ENCODE peak calls at places on chromosome 5, in ten cellular contexts. One of them, this sample, is unnamed.

GRCh38 chr5:4230905-4231561 is 635.4 kb downstream of the IRX1 start:
- DNase-seq in small intestine: no peak
- DNase-seq in occipital lobe: peak; percentile 22
- DNase-seq in HFF-Myc: no peak
- DNase-seq in posterior cingulate gyrus: peak; percentile 93
- DNase-seq in lower lobe of right lung: no peak
- DNase-seq in RWPE1: no peak
- DNase-seq in stimulated activated CD4-positive, alpha-beta T cell treated with anti-CD3 and anti-CD28 coated beads, Interleukin-4, amount 100 ng/mL, for 1 hour: no peak
- DNase-seq in trophoblast cell: no peak
- DNase-seq in coronary artery: no peak
- DNase-seq in this sample: peak; percentile 55

GRCh38 chr5:158406884-158407790 is 548.2 kb upstream of the CLINT1 start:
- DNase-seq in small intestine: no peak
- DNase-seq in occipital lobe: no peak
- DNase-seq in HFF-Myc: no peak
- DNase-seq in posterior cingulate gyrus: no peak
- DNase-seq in lower lobe of right lung: no peak
- DNase-seq in RWPE1: peak; percentile 77
- DNase-seq in stimulated activated CD4-positive, alpha-beta T cell treated with anti-CD3 and anti-CD28 coated beads, Interleukin-4, amount 100 ng/mL, for 1 hour: no peak
- DNase-seq in trophoblast cell: no peak
- DNase-seq in coronary artery: no peak
- DNase-seq in this sample: no peak

GRCh38 chr5:56951131-56951945 is 585 bp downstream of the MIER3 start:
- DNase-seq in small intestine: peak; percentile 15
- DNase-seq in occipital lobe: peak; percentile 24
- DNase-seq in HFF-Myc: no peak
- DNase-seq in posterior cingulate gyrus: peak; percentile 79
- DNase-seq in lower lobe of right lung: peak; percentile 49
- DNase-seq in RWPE1: peak; percentile 51
- DNase-seq in stimulated activated CD4-positive, alpha-beta T cell treated with anti-CD3 and anti-CD28 coated beads, Interleukin-4, amount 100 ng/mL, for 1 hour: peak; percentile 32
- DNase-seq in trophoblast cell: peak; percentile 23
- DNase-seq in coronary artery: peak; percentile 74
- DNase-seq in this sample: peak; percentile 18

GRCh38 chr5:126746290-126746689 is 30.6 kb upstream of the LMNB1 start:
- DNase-seq in small intestine: no peak
- DNase-seq in occipital lobe: no peak
- DNase-seq in HFF-Myc: no peak
- DNase-seq in posterior cingulate gyrus: no peak
- DNase-seq in lower lobe of right lung: no peak
- DNase-seq in RWPE1: no peak
- DNase-seq in stimulated activated CD4-positive, alpha-beta T cell treated with anti-CD3 and anti-CD28 coated beads, Interleukin-4, amount 100 ng/mL, for 1 hour: no peak
- DNase-seq in trophoblast cell: no peak
- DNase-seq in coronary artery: no peak
- DNase-seq in this sample: no peak

GRCh38 chr5:92560698-92561361 is 1020.2 kb downstream of the NR2F1-AS1 start:
- DNase-seq in small intestine: no peak
- DNase-seq in occipital lobe: no peak
- DNase-seq in HFF-Myc: no peak
- DNase-seq in posterior cingulate gyrus: no peak
- DNase-seq in lower lobe of right lung: no peak
- DNase-seq in RWPE1: no peak
- DNase-seq in stimulated activated CD4-positive, alpha-beta T cell treated with anti-CD3 and anti-CD28 coated beads, Interleukin-4, amount 100 ng/mL, for 1 hour: no peak
- DNase-seq in trophoblast cell: peak; percentile 37
- DNase-seq in coronary artery: no peak
- DNase-seq in this sample: no peak

GRCh38 chr5:14614490-14614889 is 32.9 kb downstream of the OTULINL start:
- DNase-seq in small intestine: no peak
- DNase-seq in occipital lobe: no peak
- DNase-seq in HFF-Myc: no peak
- DNase-seq in posterior cingulate gyrus: no peak
- DNase-seq in lower lobe of right lung: peak; percentile 56
- DNase-seq in RWPE1: no peak
- DNase-seq in stimulated activated CD4-positive, alpha-beta T cell treated with anti-CD3 and anti-CD28 coated beads, Interleukin-4, amount 100 ng/mL, for 1 hour: no peak
- DNase-seq in trophoblast cell: no peak
- DNase-seq in coronary artery: no peak
- DNase-seq in this sample: no peak

GRCh38 chr5:150173154-150173553 is 6.6 kb downstream of the CDX1 start:
- DNase-seq in small intestine: peak; percentile 81
- DNase-seq in occipital lobe: no peak
- DNase-seq in HFF-Myc: no peak
- DNase-seq in posterior cingulate gyrus: no peak
- DNase-seq in lower lobe of right lung: no peak
- DNase-seq in RWPE1: no peak
- DNase-seq in stimulated activated CD4-positive, alpha-beta T cell treated with anti-CD3 and anti-CD28 coated beads, Interleukin-4, amount 100 ng/mL, for 1 hour: no peak
- DNase-seq in trophoblast cell: peak; percentile 78
- DNase-seq in coronary artery: no peak
- DNase-seq in this sample: no peak

GRCh38 chr5:168270446-168270845 is 21.0 kb upstream of the WWC1 start:
- DNase-seq in small intestine: peak; percentile 82
- DNase-seq in occipital lobe: no peak
- DNase-seq in HFF-Myc: no peak
- DNase-seq in posterior cingulate gyrus: no peak
- DNase-seq in lower lobe of right lung: no peak
- DNase-seq in RWPE1: no peak
- DNase-seq in stimulated activated CD4-positive, alpha-beta T cell treated with anti-CD3 and anti-CD28 coated beads, Interleukin-4, amount 100 ng/mL, for 1 hour: no peak
- DNase-seq in trophoblast cell: peak; percentile 94
- DNase-seq in coronary artery: no peak
- DNase-seq in this sample: no peak

GRCh38 chr5:86605881-86606280 is 11.9 kb upstream of the COX7C start:
- DNase-seq in small intestine: no peak
- DNase-seq in occipital lobe: no peak
- DNase-seq in HFF-Myc: no peak
- DNase-seq in posterior cingulate gyrus: no peak
- DNase-seq in lower lobe of right lung: no peak
- DNase-seq in RWPE1: no peak
- DNase-seq in stimulated activated CD4-positive, alpha-beta T cell treated with anti-CD3 and anti-CD28 coated beads, Interleukin-4, amount 100 ng/mL, for 1 hour: no peak
- DNase-seq in trophoblast cell: no peak
- DNase-seq in coronary artery: no peak
- DNase-seq in this sample: no peak

GRCh38 chr5:139726248-139726647 is 69.4 kb upstream of the PSD2 start:
- DNase-seq in small intestine: no peak
- DNase-seq in occipital lobe: no peak
- DNase-seq in HFF-Myc: no peak
- DNase-seq in posterior cingulate gyrus: no peak
- DNase-seq in lower lobe of right lung: no peak
- DNase-seq in RWPE1: no peak
- DNase-seq in stimulated activated CD4-positive, alpha-beta T cell treated with anti-CD3 and anti-CD28 coated beads, Interleukin-4, amount 100 ng/mL, for 1 hour: no peak
- DNase-seq in trophoblast cell: no peak
- DNase-seq in coronary artery: no peak
- DNase-seq in this sample: no peak

GRCh38 chr5:178667109-178667508 is 40.3 kb upstream of the CLK4 start:
- DNase-seq in small intestine: no peak
- DNase-seq in occipital lobe: no peak
- DNase-seq in HFF-Myc: no peak
- DNase-seq in posterior cingulate gyrus: no peak
- DNase-seq in lower lobe of right lung: no peak
- DNase-seq in RWPE1: no peak
- DNase-seq in stimulated activated CD4-positive, alpha-beta T cell treated with anti-CD3 and anti-CD28 coated beads, Interleukin-4, amount 100 ng/mL, for 1 hour: no peak
- DNase-seq in trophoblast cell: peak; percentile 77
- DNase-seq in coronary artery: no peak
- DNase-seq in this sample: no peak

GRCh38 chr5:5141625-5142527 is 1.7 kb downstream of the ADAMTS16 start:
- DNase-seq in small intestine: peak; percentile 67
- DNase-seq in occipital lobe: no peak
- DNase-seq in HFF-Myc: peak; percentile 42
- DNase-seq in posterior cingulate gyrus: no peak
- DNase-seq in lower lobe of right lung: no peak
- DNase-seq in RWPE1: peak; percentile 35
- DNase-seq in stimulated activated CD4-positive, alpha-beta T cell treated with anti-CD3 and anti-CD28 coated beads, Interleukin-4, amount 100 ng/mL, for 1 hour: peak; percentile 32
- DNase-seq in trophoblast cell: peak; percentile 89
- DNase-seq in coronary artery: no peak
- DNase-seq in this sample: peak; percentile 10

GRCh38 chr5:151238303-151238741 is 14.4 kb upstream of the CCDC69 start:
- DNase-seq in small intestine: no peak
- DNase-seq in occipital lobe: no peak
- DNase-seq in HFF-Myc: no peak
- DNase-seq in posterior cingulate gyrus: peak; percentile 63
- DNase-seq in lower lobe of right lung: no peak
- DNase-seq in RWPE1: no peak
- DNase-seq in stimulated activated CD4-positive, alpha-beta T cell treated with anti-CD3 and anti-CD28 coated beads, Interleukin-4, amount 100 ng/mL, for 1 hour: no peak
- DNase-seq in trophoblast cell: no peak
- DNase-seq in coronary artery: no peak
- DNase-seq in this sample: no peak

GRCh38 chr5:143513720-143514119 is 110.2 kb upstream of the NR3C1 start:
- DNase-seq in small intestine: no peak
- DNase-seq in occipital lobe: no peak
- DNase-seq in HFF-Myc: no peak
- DNase-seq in posterior cingulate gyrus: no peak
- DNase-seq in lower lobe of right lung: no peak
- DNase-seq in RWPE1: no peak
- DNase-seq in stimulated activated CD4-positive, alpha-beta T cell treated with anti-CD3 and anti-CD28 coated beads, Interleukin-4, amount 100 ng/mL, for 1 hour: no peak
- DNase-seq in trophoblast cell: no peak
- DNase-seq in coronary artery: no peak
- DNase-seq in this sample: no peak

GRCh38 chr5:142472306-142472951 is 147.6 kb upstream of the SPRY4 start:
- DNase-seq in small intestine: peak; percentile 24
- DNase-seq in occipital lobe: no peak
- DNase-seq in HFF-Myc: peak; percentile 84
- DNase-seq in posterior cingulate gyrus: no peak
- DNase-seq in lower lobe of right lung: no peak
- DNase-seq in RWPE1: peak; percentile 95
- DNase-seq in stimulated activated CD4-positive, alpha-beta T cell treated with anti-CD3 and anti-CD28 coated beads, Interleukin-4, amount 100 ng/mL, for 1 hour: peak; percentile 36
- DNase-seq in trophoblast cell: peak; percentile 95
- DNase-seq in coronary artery: no peak
- DNase-seq in this sample: no peak

GRCh38 chr5:158820891-158821290 is 278.8 kb downstream of the EBF1 start:
- DNase-seq in small intestine: no peak
- DNase-seq in occipital lobe: no peak
- DNase-seq in HFF-Myc: no peak
- DNase-seq in posterior cingulate gyrus: no peak
- DNase-seq in lower lobe of right lung: no peak
- DNase-seq in RWPE1: no peak
- DNase-seq in stimulated activated CD4-positive, alpha-beta T cell treated with anti-CD3 and anti-CD28 coated beads, Interleukin-4, amount 100 ng/mL, for 1 hour: no peak
- DNase-seq in trophoblast cell: no peak
- DNase-seq in coronary artery: no peak
- DNase-seq in this sample: no peak

GRCh38 chr5:144028644-144029043 is 141.8 kb downstream of the YIPF5 start:
- DNase-seq in small intestine: peak; percentile 1
- DNase-seq in occipital lobe: no peak
- DNase-seq in HFF-Myc: no peak
- DNase-seq in posterior cingulate gyrus: no peak
- DNase-seq in lower lobe of right lung: no peak
- DNase-seq in RWPE1: no peak
- DNase-seq in stimulated activated CD4-positive, alpha-beta T cell treated with anti-CD3 and anti-CD28 coated beads, Interleukin-4, amount 100 ng/mL, for 1 hour: no peak
- DNase-seq in trophoblast cell: no peak
- DNase-seq in coronary artery: no peak
- DNase-seq in this sample: no peak

GRCh38 chr5:17190242-17190778 is 27.1 kb upstream of the BASP1 start:
- DNase-seq in small intestine: peak; percentile 53
- DNase-seq in occipital lobe: no peak
- DNase-seq in HFF-Myc: no peak
- DNase-seq in posterior cingulate gyrus: peak; percentile 26
- DNase-seq in lower lobe of right lung: no peak
- DNase-seq in RWPE1: peak; percentile 46
- DNase-seq in stimulated activated CD4-positive, alpha-beta T cell treated with anti-CD3 and anti-CD28 coated beads, Interleukin-4, amount 100 ng/mL, for 1 hour: no peak
- DNase-seq in trophoblast cell: peak; percentile 84
- DNase-seq in coronary artery: no peak
- DNase-seq in this sample: no peak

GRCh38 chr5:133925269-133925668 is 43.2 kb downstream of the C5orf15 start:
- DNase-seq in small intestine: no peak
- DNase-seq in occipital lobe: no peak
- DNase-seq in HFF-Myc: no peak
- DNase-seq in posterior cingulate gyrus: peak; percentile 63
- DNase-seq in lower lobe of right lung: no peak
- DNase-seq in RWPE1: no peak
- DNase-seq in stimulated activated CD4-positive, alpha-beta T cell treated with anti-CD3 and anti-CD28 coated beads, Interleukin-4, amount 100 ng/mL, for 1 hour: no peak
- DNase-seq in trophoblast cell: no peak
- DNase-seq in coronary artery: no peak
- DNase-seq in this sample: no peak

GRCh38 chr5:126516133-126516532 is 78.9 kb downstream of the ALDH7A1 start:
- DNase-seq in small intestine: no peak
- DNase-seq in occipital lobe: no peak
- DNase-seq in HFF-Myc: no peak
- DNase-seq in posterior cingulate gyrus: no peak
- DNase-seq in lower lobe of right lung: no peak
- DNase-seq in RWPE1: peak; percentile 38
- DNase-seq in stimulated activated CD4-positive, alpha-beta T cell treated with anti-CD3 and anti-CD28 coated beads, Interleukin-4, amount 100 ng/mL, for 1 hour: no peak
- DNase-seq in trophoblast cell: peak; percentile 94
- DNase-seq in coronary artery: no peak
- DNase-seq in this sample: no peak